ENCODE peak calls at places on chromosomes 4 and X, in eight cellular contexts. P is NT2/D1, X is tibial artery, S is uterus, W is AG04449, E is transverse colon, K is trophoblast cell, M is heart right ventricle. V is an unnamed sample.
A peak's percentile ranks its signal among the peaks of the same experiment; 100 is the strongest.

GRCh38 chr4:46445689-46446339 is 55.9 kb upstream of the GABRA2 start:
- DNase-seq in P (no peak), X (no peak), S (no peak), W (no peak), E (no peak), K (no peak), M (no peak), V (no peak)

GRCh38 chr4:21795091-21795490 is 153.5 kb downstream of the KCNIP4 start:
- DNase-seq in P (no peak), X (no peak), S (no peak), W (no peak), E (no peak), K (no peak), M (no peak), V (no peak)

GRCh38 chr4:20313237-20314030 is 61.7 kb downstream of the SLIT2 start:
- DNase-seq in P (peak; percentile 30), X (no peak), S (peak; percentile 51), W (no peak), E (peak; percentile 12), K (no peak), M (no peak), V (no peak)

GRCh38 chrX:56817179-56817578 is 88.1 kb downstream of the NBDY start:
- DNase-seq in P (no peak), X (no peak), S (no peak), W (no peak), E (no peak), K (no peak), M (no peak), V (no peak)

GRCh38 chrX:128759745-128760144 is 707.5 kb upstream of the ACTRT1 start:
- DNase-seq in P (no peak), X (no peak), S (no peak), W (no peak), E (no peak), K (no peak), M (no peak), V (no peak)

GRCh38 chr4:3911252-3911856 is 145.2 kb downstream of the ADRA2C start:
- DNase-seq in P (no peak), X (no peak), S (no peak), W (no peak), E (no peak), K (no peak), M (no peak), V (no peak)

GRCh38 chrX:40368611-40369061 is 212.1 kb upstream of the ATP6AP2 start:
- DNase-seq in P (no peak), X (no peak), S (no peak), W (no peak), E (no peak), K (no peak), M (no peak), V (no peak)

GRCh38 chr4:7165874-7166201 is 26.5 kb upstream of the SORCS2 start:
- DNase-seq in P (no peak), X (peak; percentile 32), S (no peak), W (no peak), E (no peak), K (no peak), M (no peak), V (peak; percentile 50)

GRCh38 chr4:152937535-152938236 is 1.6 kb downstream of the FHDC1 start:
- DNase-seq in P (no peak), X (no peak), S (no peak), W (no peak), E (peak; percentile 41), K (no peak), M (peak; percentile 23), V (no peak)

GRCh38 chr4:142271832-142272231 is 574.3 kb downstream of the INPP4B start:
- DNase-seq in P (no peak), X (no peak), S (no peak), W (no peak), E (no peak), K (no peak), M (no peak), V (no peak)

DNA sequence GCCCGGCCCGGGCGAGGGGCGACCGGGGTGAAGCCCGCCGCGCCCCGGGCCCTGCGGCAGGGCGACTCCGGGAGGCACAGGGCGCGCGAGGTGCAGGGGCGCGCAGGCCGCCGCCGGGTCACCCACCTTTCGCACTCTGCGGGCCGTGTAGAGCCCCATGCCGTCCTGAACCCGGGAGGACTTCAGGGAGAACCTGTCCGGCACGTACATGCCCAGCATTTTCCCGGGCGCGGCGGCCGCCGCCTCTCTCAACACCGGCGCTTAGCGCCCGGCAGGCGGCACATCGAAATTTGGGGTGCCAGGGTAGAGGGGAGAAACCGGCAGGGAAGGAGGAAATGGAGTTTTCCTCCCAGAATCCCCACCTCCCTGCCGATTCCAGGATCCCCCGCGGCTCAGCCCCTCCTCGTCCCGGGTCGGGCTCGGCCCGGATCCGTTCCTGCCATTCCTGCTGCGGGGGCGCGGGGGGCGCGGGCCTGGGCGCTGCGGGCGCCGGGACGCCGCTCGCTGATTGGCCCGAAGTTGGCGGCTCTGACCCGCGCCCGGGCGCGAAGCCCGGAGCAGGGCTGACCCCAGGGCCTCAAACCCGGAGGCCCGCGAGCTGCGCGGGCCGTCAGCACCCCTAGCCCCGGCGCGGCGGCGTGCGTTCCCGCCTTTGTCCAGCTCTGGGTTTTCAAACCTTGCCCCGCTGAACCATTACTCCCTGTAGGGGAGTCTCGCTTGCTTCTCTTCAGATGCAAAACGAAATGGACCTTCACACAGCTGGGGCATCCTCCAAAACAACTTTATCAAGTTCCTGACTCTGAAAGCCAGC is at the start of gene PRDM5:
- DNase-seq in P (peak; percentile 56), X (peak; percentile 74), S (peak; percentile 52), W (no peak), E (peak; percentile 49), K (peak; percentile 62), M (peak; percentile 57), V (peak; percentile 76)
- H3K4me3 ChIP-seq in P (peak within 1 kb of the TSS; percentile 73), X (peak within 1 kb of the TSS; percentile 78), S (peak within 1 kb of the TSS; percentile 63), W (peak within 1 kb of the TSS; percentile 69), E (peak within 1 kb of the TSS; percentile 37), K (peak within 1 kb of the TSS; percentile 81), M (peak within 1 kb of the TSS; percentile 82), V (peak within 1 kb of the TSS; percentile 80)

GRCh38 chrX:136909119-136909705 is 28.7 kb upstream of the RBMX start:
- DNase-seq in P (peak; percentile 32), X (peak; percentile 92), S (peak; percentile 90), W (no peak), E (peak; percentile 84), K (peak; percentile 67), M (peak; percentile 74), V (peak; percentile 95)

GRCh38 chrX:136909706-136910564 is 29.4 kb upstream of the RBMX start:
- DNase-seq in P (peak; percentile 64), X (peak; percentile 94), S (peak; percentile 96), W (peak; percentile 50), E (peak; percentile 83), K (peak; percentile 70), M (peak; percentile 89), V (peak; percentile 96)

GRCh38 chrX:136906921-136907510 is 26.5 kb upstream of the RBMX start:
- DNase-seq in P (no peak), X (no peak), S (no peak), W (no peak), E (no peak), K (no peak), M (no peak), V (no peak)

GRCh38 chrX:136907626-136908025 is 27.1 kb upstream of the RBMX start:
- DNase-seq in P (no peak), X (no peak), S (no peak), W (no peak), E (no peak), K (no peak), M (no peak), V (no peak)

DNA sequence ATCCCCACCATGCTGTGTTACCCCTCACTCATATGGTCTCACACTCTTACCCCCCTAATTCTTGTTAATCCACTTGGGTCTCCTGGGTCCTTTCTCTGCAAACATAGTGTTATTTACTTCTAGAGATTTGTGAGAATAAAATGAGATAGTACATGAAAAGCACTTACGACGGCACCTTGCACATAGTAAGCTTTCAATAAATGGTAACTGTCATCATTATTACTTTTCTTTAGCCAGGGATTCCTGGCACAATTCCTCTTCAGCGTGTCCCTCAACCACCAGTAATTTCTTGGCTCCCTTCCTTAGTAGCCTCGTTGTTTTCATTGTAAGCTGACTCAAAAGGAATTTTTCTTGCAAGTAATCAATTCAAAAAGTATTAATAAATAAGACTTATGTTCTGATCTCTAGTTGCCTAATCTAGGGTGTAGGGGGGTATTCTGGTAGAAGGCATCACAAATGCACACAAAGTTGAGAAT is 30.1 kb upstream of the RBMX start:
- DNase-seq in P (no peak), X (no peak), S (no peak), W (no peak), E (no peak), K (no peak), M (no peak), V (no peak)
- H3K4me3 ChIP-seq in P (no peak overlapping the region), X (peak overlapping the region; percentile 76), S (peak overlapping the region; percentile 12), W (peak overlapping the region; percentile 65), E (no peak overlapping the region), K (no peak overlapping the region), M (peak overlapping the region; percentile 50), V (peak overlapping the region; percentile 57)

DNA sequence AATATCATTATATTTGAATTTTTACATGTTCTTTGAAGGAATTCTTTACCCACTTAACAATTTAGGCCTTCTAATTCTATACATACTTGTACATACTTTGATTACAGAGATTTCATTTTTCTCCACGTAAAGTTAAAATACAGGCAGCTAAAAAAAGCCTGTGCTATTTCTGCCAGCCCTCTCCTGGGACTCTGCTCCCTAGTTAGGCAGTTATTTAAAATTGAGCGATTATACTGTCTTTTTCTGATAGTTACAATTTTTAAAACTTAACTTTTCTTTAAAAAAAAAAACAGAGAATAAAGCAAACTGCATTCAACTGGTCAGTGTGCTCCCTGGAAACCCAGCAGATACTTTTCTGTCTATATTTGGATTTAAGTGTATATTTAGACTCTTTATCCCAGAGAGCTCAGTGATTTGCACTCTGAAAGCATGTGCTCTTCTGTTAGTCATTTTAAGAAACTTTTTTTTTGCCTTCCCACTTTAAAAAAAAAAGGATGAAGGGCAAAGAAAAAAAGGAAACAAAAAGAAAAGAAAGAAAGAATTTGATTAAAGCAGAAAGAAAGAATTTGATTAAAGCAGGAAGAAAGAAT is 18.1 kb upstream of the FAM241A start:
- DNase-seq in P (no peak), X (no peak), S (no peak), W (no peak), E (no peak), K (no peak), M (no peak), V (no peak)
- H3K4me3 ChIP-seq in P (no peak overlapping the region), X (peak overlapping the region; percentile 4), S (no peak overlapping the region), W (no peak overlapping the region), E (no peak overlapping the region), K (no peak overlapping the region), M (no peak overlapping the region), V (no peak overlapping the region)

DNA sequence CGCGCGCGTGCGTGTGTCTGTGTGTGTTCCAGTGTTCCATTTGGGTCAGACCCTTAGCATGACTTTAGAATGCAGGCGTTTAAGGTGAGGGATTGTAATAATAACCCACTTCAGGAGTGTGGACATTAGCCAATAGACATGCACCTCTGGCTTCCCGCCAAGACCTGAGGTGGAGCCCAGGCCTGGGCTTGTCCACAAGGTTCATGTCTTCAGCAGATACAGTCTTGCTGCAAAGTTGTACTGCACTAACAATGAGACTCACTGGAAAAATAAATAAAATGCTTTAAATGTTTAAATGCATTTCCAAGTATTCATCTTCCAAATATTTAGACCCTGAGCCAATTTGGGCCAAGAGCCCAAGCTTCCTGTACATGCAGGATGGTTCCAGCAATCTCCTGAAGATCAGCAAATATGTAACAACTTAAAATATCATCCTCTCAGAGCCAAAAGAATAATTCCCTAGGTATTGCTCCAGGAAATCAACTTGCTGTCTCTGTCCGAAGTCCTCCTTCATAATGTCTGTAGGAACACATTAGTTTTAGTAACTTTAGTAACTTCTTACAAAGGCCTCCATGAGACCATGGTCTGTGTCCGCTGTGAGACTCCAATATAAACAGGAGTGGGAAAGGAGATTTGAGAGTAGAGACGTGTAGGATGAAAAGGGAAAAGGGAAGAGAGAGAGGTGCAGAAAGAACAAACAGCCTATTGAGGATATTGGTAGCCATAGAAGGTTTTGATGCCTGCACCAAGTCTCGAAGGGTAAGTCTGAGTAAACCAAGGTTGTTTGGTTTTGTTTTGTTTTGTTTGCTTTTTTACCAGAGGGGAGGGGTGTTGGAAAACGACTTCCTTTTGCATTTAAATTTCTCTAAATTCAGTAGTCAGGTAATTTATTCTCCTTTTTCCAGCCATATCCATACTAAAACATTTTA is 98.5 kb upstream of the KLF3 start:
- DNase-seq in P (no peak), X (no peak), S (no peak), W (peak; percentile 49), E (peak; percentile 25), K (no peak), M (peak; percentile 13), V (peak; percentile 65)
- H3K4me3 ChIP-seq in P (no peak overlapping the region), X (no peak overlapping the region), S (no peak overlapping the region), W (no peak overlapping the region), E (no peak overlapping the region), K (no peak overlapping the region), M (no peak overlapping the region), V (no peak overlapping the region)